ENCODE peak calls at places on chromosomes 4 and X, in eight cellular contexts. P is A549, S is fibroblast of lung, N is fibroblast of mammary gland, L is choroid plexus epithelial cell, Y is breast epithelium, R is hepatocyte, I is heart left ventricle. X is an unnamed sample.

GRCh38 chr4:186982160-186982559 is 258.5 kb upstream of the FAT1 start:
- DNase-seq in L (no peak), N (no peak), Y (no peak), P (no peak), R (no peak), I (no peak), S (no peak), X (no peak)

GRCh38 chr4:98749206-98749605 is 90.8 kb upstream of the TSPAN5 start:
- DNase-seq in S (no peak), N (peak), P (no peak), I (no peak), R (no peak), Y (no peak), L (no peak), X (no peak)

GRCh38 chr4:77306496-77306895 is 149.5 kb downstream of the CCNG2 start:
- DNase-seq in I (no peak), Y (no peak), P (no peak), L (no peak), N (no peak), R (no peak), S (no peak), X (no peak)

GRCh38 chr4:159455675-159456235 is 352.9 kb downstream of the RAPGEF2 start:
- DNase-seq in S (peak), Y (no peak), N (peak), L (peak), I (no peak), P (peak), R (peak), X (no peak)

GRCh38 chr4:46781434-46782092 is 127.5 kb downstream of the COX7B2 start:
- DNase-seq in R (no peak), I (no peak), S (no peak), N (no peak), P (no peak), Y (no peak), L (no peak), X (no peak)

GRCh38 chrX:129959493-129959832 is 23.0 kb upstream of the BCORL1 start:
- DNase-seq in R (peak), S (no peak), L (peak), I (no peak), Y (no peak), N (peak), P (no peak), X (no peak)

GRCh38 chrX:44155126-44155525 is 181.9 kb upstream of the NDP start:
- DNase-seq in R (no peak), P (no peak), S (no peak), I (no peak), L (no peak), Y (no peak), N (no peak), X (no peak)

GRCh38 chr4:48046059-48046458 is 29.5 kb downstream of the NIPAL1 start:
- DNase-seq in P (no peak), R (no peak), N (no peak), L (no peak), Y (no peak), I (peak), S (no peak), X (no peak)

DNA sequence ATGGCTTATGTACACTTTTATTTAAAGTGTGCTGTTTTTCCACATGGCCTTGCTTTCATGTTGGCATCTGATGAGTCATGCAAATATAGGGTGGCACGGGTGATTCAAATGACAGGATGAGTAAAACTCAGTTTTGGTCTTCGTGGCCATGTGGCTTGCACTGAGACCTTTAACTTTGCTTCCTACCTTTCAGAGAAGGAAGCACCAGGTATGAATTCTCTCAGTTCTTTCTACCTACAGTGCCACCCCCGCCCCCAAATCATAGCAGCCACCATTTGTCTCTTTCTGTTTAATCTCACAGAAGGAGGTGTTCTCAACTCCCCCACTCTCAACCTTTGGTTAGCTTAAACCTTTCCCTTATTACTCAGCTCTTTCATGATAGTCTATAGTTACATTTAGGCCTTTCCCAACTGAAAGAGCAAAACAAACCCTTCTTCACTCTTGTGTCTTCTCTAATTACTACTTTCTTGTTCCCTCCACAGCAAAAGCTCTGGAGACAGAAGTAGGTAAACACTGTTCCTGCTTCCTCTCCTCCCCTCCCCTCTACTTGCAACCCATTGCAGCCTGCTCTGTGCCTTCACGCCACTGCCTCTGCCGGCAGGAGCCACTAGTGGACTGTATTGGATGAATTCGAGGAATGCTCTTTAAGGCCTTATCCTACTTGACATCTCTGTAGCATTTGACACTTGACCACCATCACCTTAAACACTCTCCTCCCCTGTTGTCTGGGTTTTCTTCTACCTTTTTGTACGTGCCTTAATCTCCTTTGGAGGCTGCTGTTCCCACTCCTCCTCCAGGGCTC is 123.7 kb downstream of the AFF1 start:
- DNase-seq in L (peak), S (no peak), I (no peak), R (peak), Y (no peak), P (peak), N (no peak), X (no peak)
- TF ChIP-seq CTCF in L (peak), S (peak), I (peak), R (peak), Y (no peak), P (no peak), N (no peak), X (no peak)

GRCh38 chr4:154743683-154744340 is at the start of gene LRAT:
- DNase-seq in I (peak), L (no peak), N (peak), R (peak), Y (peak), P (peak), S (no peak), X (no peak)
- TF ChIP-seq CTCF in I (no peak), L (no peak), N (no peak), R (peak), Y (peak), P (no peak), S (no peak), X (no peak)

GRCh38 chr4:103786014-103786413 is 66.2 kb upstream of the TACR3 start:
- DNase-seq in I (no peak), L (peak), Y (no peak), P (peak), N (peak), R (peak), S (peak), X (no peak)
- TF ChIP-seq CTCF in I (no peak), L (peak), Y (no peak), P (peak), N (peak), R (peak), S (peak), X (no peak)

GRCh38 chrX:151723156-151723760 is 7.4 kb downstream of the FATE1 start:
- DNase-seq in R (no peak), N (no peak), L (no peak), P (no peak), S (no peak), Y (no peak), I (no peak), X (no peak)

GRCh38 chrX:151724563-151725337 is 8.9 kb downstream of the FATE1 start:
- DNase-seq in R (no peak), N (no peak), Y (no peak), L (no peak), S (no peak), I (no peak), P (no peak), X (no peak)

GRCh38 chrX:151725338-151725614 is 9.3 kb upstream of the CNGA2 start:
- DNase-seq in Y (no peak), L (no peak), S (no peak), I (no peak), R (no peak), N (no peak), P (no peak), X (no peak)

GRCh38 chrX:151726751-151727150 is 7.8 kb upstream of the CNGA2 start:
- DNase-seq in N (no peak), R (no peak), S (no peak), I (no peak), Y (no peak), P (no peak), L (no peak), X (no peak)

GRCh38 chrX:151722241-151722846 is 6.5 kb downstream of the FATE1 start:
- DNase-seq in R (peak), P (peak), S (peak), N (peak), L (peak), Y (no peak), I (no peak), X (no peak)
- TF ChIP-seq CTCF in R (peak), P (peak), S (no peak), N (peak), L (peak), Y (no peak), I (peak), X (no peak)

DNA sequence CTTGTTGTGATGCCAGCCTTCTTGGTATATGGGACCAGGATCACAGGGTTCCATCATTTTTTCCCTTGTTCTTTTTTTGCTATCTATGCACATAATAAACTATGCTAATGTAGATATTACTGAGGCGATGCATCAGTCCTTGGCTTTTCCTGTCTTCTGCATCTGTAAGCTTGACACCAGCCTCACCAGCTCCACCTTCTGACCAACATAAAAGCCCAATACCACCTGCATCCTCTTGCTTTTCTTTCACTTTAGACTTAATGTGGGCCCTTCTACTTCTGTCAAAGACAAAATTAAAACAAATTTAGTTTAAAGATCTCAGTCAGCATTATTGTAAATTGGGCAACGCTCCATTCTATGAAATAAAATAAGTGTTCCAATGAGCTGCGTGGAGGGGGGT is 1718.8 kb upstream of the PCDH10 start:
- DNase-seq in S (no peak), I (no peak), R (no peak), P (peak), L (peak), N (no peak), Y (no peak), X (no peak)
- TF ChIP-seq CTCF in S (no peak), I (no peak), R (no peak), P (no peak), L (no peak), N (no peak), Y (no peak), X (no peak)

GRCh38 chr4:125750399-125750798 is 435.6 kb downstream of the FAT4 start:
- DNase-seq in L (no peak), S (no peak), I (no peak), Y (no peak), N (peak), P (no peak), R (no peak), X (no peak)

GRCh38 chr4:125749354-125749753 is 434.6 kb downstream of the FAT4 start:
- DNase-seq in P (no peak), R (no peak), N (no peak), I (no peak), S (no peak), Y (no peak), L (no peak), X (no peak)

DNA sequence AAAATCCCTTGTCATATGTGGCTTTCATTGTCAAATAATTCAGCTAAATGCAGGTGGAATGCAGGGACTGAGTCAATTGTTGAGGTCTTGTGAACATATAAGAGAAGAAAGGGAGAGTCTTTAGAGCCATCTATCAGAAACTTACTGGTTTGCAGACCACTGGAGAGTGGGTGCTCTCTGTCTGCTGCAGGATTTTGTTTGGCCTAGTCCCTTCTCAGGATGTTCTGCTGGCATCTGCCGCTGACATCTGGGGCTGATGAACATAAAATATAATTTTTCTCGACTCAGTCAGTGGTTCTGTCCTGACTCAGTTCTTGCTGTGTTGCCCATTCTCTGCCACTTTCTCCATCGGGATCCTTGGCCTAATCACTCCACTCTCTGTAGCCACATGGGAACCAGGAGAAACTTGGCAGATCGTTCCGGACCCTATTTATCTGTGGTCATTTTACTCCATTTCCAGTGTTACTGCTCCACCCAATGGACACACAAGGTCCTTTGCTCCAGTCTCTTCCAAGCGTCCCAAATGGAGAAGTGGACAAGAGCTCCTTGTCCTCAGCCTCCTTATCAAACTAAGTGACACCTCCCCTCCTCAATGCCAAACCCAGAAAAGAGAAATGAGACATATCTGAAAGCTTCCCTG is 436.2 kb downstream of the FAT4 start:
- DNase-seq in N (peak), I (no peak), L (peak), Y (no peak), S (peak), R (peak), P (peak), X (no peak)
- TF ChIP-seq CTCF in N (peak), I (peak), L (peak), Y (no peak), S (peak), R (peak), P (peak), X (no peak)

GRCh38 chr4:20428410-20429160 is 176.9 kb downstream of the SLIT2 start:
- DNase-seq in R (no peak), S (peak), N (peak), Y (no peak), L (peak), P (peak), I (no peak), X (no peak)
- TF ChIP-seq CTCF in R (peak), S (peak), N (peak), Y (no peak), L (peak), P (peak), I (no peak), X (no peak)

GRCh38 chr4:92551616-92552015 is 247.8 kb downstream of the GRID2 start:
- DNase-seq in S (no peak), L (no peak), P (no peak), Y (no peak), I (no peak), R (no peak), N (no peak), X (no peak)
- TF ChIP-seq CTCF in S (no peak), L (no peak), P (no peak), Y (no peak), I (no peak), R (no peak), N (no peak), X (no peak)